ENCODE peak calls at places on chromosomes 16 and 17, in eight cellular contexts. W is H1; D is suprapubic skin; A is naive thymus-derived CD4-positive, alpha-beta T cell; G is adrenal gland; E is Peyer's patch; R is IMR-90; H is neuronal stem cell. Q is an unnamed sample. For H3K36me3, the result is how much of the 10 kb centered on the place peaks cover.

GRCh38 chr16:80637621-80638020 is 96.8 kb downstream of the DYNLRB2 start:
- DNase-seq in W (no peak), D (no peak), A (no peak), G (no peak), E (no peak), R (no peak), H (no peak), Q (no peak)

GRCh38 chr16:87963400-87963799 is 12.2 kb downstream of the BANP start:
- DNase-seq in W (no peak), D (no peak), A (peak), G (no peak), E (no peak), R (peak), H (no peak), Q (peak)

GRCh38 chr16:50881331-50881830 is 139.5 kb downstream of the CYLD start:
- DNase-seq in W (no peak), D (no peak), A (no peak), G (no peak), E (no peak), R (no peak), H (no peak), Q (no peak)

GRCh38 chr17:795721-796120 is 13.6 kb downstream of the MRM3 start:
- DNase-seq in W (no peak), D (no peak), A (no peak), G (no peak), E (no peak), R (no peak), H (no peak), Q (no peak)

GRCh38 chr17:50626037-50626574 is 8.6 kb upstream of the ABCC3 start:
- DNase-seq in W (peak), D (peak), A (peak), G (peak), E (peak), R (peak), H (peak), Q (peak)

GRCh38 chr17:72427761-72428109 is 306.9 kb downstream of the SOX9 start:
- DNase-seq in W (no peak), D (no peak), A (no peak), G (no peak), E (no peak), R (no peak), H (no peak), Q (no peak)

GRCh38 chr16:51907680-51908079 is 639.3 kb downstream of the TOX3 start:
- DNase-seq in W (no peak), D (no peak), A (no peak), G (no peak), E (no peak), R (peak), H (no peak), Q (no peak)

GRCh38 chr17:5418858-5419355 is 555 bp downstream of the NUP88 start:
- DNase-seq in W (no peak), D (no peak), A (peak), G (peak), E (no peak), R (peak), H (peak), Q (no peak)

GRCh38 chr16:87074635-87075318 is 242.4 kb downstream of the C16orf95 start:
- DNase-seq in W (no peak), D (no peak), A (no peak), G (no peak), E (no peak), R (no peak), H (no peak), Q (no peak)

GRCh38 chr17:8479431-8479947 is 43.8 kb downstream of the NDEL1 start:
- DNase-seq in W (no peak), D (no peak), A (no peak), G (peak), E (no peak), R (peak), H (no peak), Q (peak)

GRCh38 chr17:43403846-43404245 is 5.1 kb downstream of the ARL4D start:
- DNase-seq in W (no peak), D (no peak), A (no peak), G (no peak), E (no peak), R (no peak), H (no peak), Q (no peak)

GRCh38 chr16:4309833-4310266 is 6.0 kb upstream of the GLIS2 start:
- DNase-seq in W (peak), D (no peak), A (peak), G (peak), E (peak), R (peak), H (no peak), Q (peak)

GRCh38 chr17:67165201-67165600 is 79.8 kb downstream of the HELZ start:
- DNase-seq in W (no peak), D (no peak), A (no peak), G (peak), E (no peak), R (no peak), H (no peak), Q (no peak)

GRCh38 chr17:28086519-28086918 is 44.0 kb downstream of the NLK start:
- DNase-seq in W (no peak), D (no peak), A (no peak), G (no peak), E (no peak), R (peak), H (no peak), Q (peak)

GRCh38 chr17:17057057-17057551 is 14.8 kb downstream of the MPRIP start:
- DNase-seq in W (no peak), D (peak), A (no peak), G (peak), E (no peak), R (no peak), H (no peak), Q (no peak)

GRCh38 chr17:62898239-62898864 is 67.7 kb upstream of the TANC2 start:
- DNase-seq in W (no peak), D (no peak), A (no peak), G (no peak), E (no peak), R (no peak), H (no peak), Q (peak)

GRCh38 chr16:84729716-84730320 is 30.0 kb downstream of the USP10 start:
- DNase-seq in W (no peak), D (no peak), A (no peak), G (no peak), E (no peak), R (peak), H (no peak), Q (no peak)

GRCh38 chr16:25553711-25554436 is 137.9 kb upstream of the HS3ST4 start:
- DNase-seq in W (no peak), D (no peak), A (no peak), G (no peak), E (no peak), R (peak), H (no peak), Q (no peak)

GRCh38 chr17:81868674-81869220 is 2.4 kb downstream of the ARHGDIA start:
- DNase-seq in W (no peak), D (no peak), A (no peak), G (peak), E (peak), R (peak), H (no peak), Q (peak)
- H3K36me3 ChIP-seq in W (under half), D (under half), A (under half), G (under half), E (under half), R (under half), H (half or more), Q (half or more)

GRCh38 chr16:1047801-1048200 is 24.7 kb upstream of the SSTR5 start:
- DNase-seq in W (no peak), D (no peak), A (no peak), G (no peak), E (no peak), R (no peak), H (no peak), Q (no peak)

GRCh38 chr16:1047123-1047522 is 25.4 kb upstream of the SSTR5 start:
- DNase-seq in W (no peak), D (no peak), A (no peak), G (no peak), E (no peak), R (no peak), H (no peak), Q (no peak)

GRCh38 chr16:1049976-1050247 is 22.6 kb upstream of the SSTR5 start:
- DNase-seq in W (no peak), D (no peak), A (no peak), G (no peak), E (no peak), R (no peak), H (no peak), Q (no peak)

GRCh38 chr16:1049113-1049975 is 23.2 kb upstream of the SSTR5 start:
- DNase-seq in W (no peak), D (no peak), A (no peak), G (no peak), E (no peak), R (no peak), H (no peak), Q (no peak)

GRCh38 chr16:1048442-1049112 is 24.0 kb upstream of the SSTR5 start:
- DNase-seq in W (peak), D (no peak), A (no peak), G (no peak), E (no peak), R (peak), H (peak), Q (no peak)
- H3K4me3 ChIP-seq in W (peak), D (no peak), A (no peak), G (no peak), E (no peak), R (no peak), H (no peak), Q (no peak)

DNA sequence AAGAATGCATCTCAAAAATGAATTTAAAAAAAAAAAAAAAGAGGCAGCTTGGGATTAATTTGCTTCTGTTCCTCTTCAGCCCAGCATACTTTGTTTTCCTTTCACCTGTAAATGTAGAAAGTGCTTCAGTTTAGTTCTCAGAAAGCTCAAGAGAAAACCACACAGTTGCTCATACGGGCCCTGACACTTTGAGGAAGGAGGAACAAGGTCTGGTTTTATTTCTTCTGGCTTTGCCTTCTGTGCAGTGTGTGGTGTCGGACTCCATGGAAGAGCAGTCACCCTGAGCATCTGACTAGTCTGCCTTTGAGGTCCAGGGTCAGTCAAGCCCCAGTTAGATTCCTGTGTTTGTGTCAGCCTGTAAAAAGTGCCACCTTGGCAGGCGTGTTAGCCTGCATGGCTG is 27.6 kb downstream of the NMT1 start:
- DNase-seq in W (no peak), D (no peak), A (no peak), G (no peak), E (no peak), R (no peak), H (no peak), Q (no peak)
- H3K36me3 ChIP-seq in W (half or more), D (half or more), A (under half), G (half or more), E (half or more), R (under half), H (half or more), Q (half or more)

GRCh38 chr17:68378202-68379149 is 78.8 kb downstream of the WIPI1 start:
- DNase-seq in W (no peak), D (peak), A (no peak), G (peak), E (peak), R (peak), H (no peak), Q (peak)

GRCh38 chr17:68379692-68380677 is 77.3 kb downstream of the WIPI1 start:
- DNase-seq in W (no peak), D (no peak), A (no peak), G (no peak), E (no peak), R (no peak), H (no peak), Q (no peak)

GRCh38 chr17:68377771-68378201 is 79.5 kb downstream of the WIPI1 start:
- DNase-seq in W (no peak), D (no peak), A (no peak), G (no peak), E (no peak), R (no peak), H (no peak), Q (no peak)

GRCh38 chr17:68379150-68379510 is 78.2 kb downstream of the WIPI1 start:
- DNase-seq in W (no peak), D (no peak), A (no peak), G (no peak), E (no peak), R (no peak), H (no peak), Q (no peak)

GRCh38 chr17:68375566-68375965 is 81.7 kb downstream of the WIPI1 start:
- DNase-seq in W (no peak), D (no peak), A (no peak), G (no peak), E (no peak), R (no peak), H (no peak), Q (no peak)
- H3K4me3 ChIP-seq in W (no peak), D (no peak), A (no peak), G (no peak), E (no peak), R (no peak), H (no peak), Q (no peak)

Q was measured in MG63.